ENCODE peak calls at places on chromosomes 5 and 9, in ten cellular contexts. One of them, this sample, is unnamed.

GRCh38 chr5:135205616-135206349 is 171.8 kb upstream of the PITX1 start:
- DNase-seq in left ventricle myocardium inferior: no peak
- DNase-seq in brain microvascular endothelial cell: no peak
- DNase-seq in lower lobe of right lung: no peak
- DNase-seq in mesendoderm: no peak
- DNase-seq in SJSA1: no peak
- DNase-seq in effector memory CD4-positive, alpha-beta T cell: no peak
- DNase-seq in cardiac muscle cell: no peak
- DNase-seq in adrenal gland: no peak
- DNase-seq in CD4-positive, alpha-beta T cell: no peak
- DNase-seq in this sample: peak

GRCh38 chr5:113608113-113608551 is 94.6 kb downstream of the YTHDC2 start:
- DNase-seq in left ventricle myocardium inferior: no peak
- DNase-seq in brain microvascular endothelial cell: no peak
- DNase-seq in lower lobe of right lung: no peak
- DNase-seq in mesendoderm: no peak
- DNase-seq in SJSA1: peak
- DNase-seq in effector memory CD4-positive, alpha-beta T cell: no peak
- DNase-seq in cardiac muscle cell: no peak
- DNase-seq in adrenal gland: no peak
- DNase-seq in CD4-positive, alpha-beta T cell: no peak
- DNase-seq in this sample: peak

GRCh38 chr5:96870094-96871021 is 5.9 kb upstream of the ERAP2 start:
- DNase-seq in left ventricle myocardium inferior: no peak
- DNase-seq in brain microvascular endothelial cell: no peak
- DNase-seq in lower lobe of right lung: no peak
- DNase-seq in mesendoderm: no peak
- DNase-seq in SJSA1: no peak
- DNase-seq in effector memory CD4-positive, alpha-beta T cell: no peak
- DNase-seq in cardiac muscle cell: no peak
- DNase-seq in adrenal gland: no peak
- DNase-seq in CD4-positive, alpha-beta T cell: no peak
- DNase-seq in this sample: peak

GRCh38 chr9:33210006-33210715 is 29.8 kb upstream of the SPINK4 start:
- DNase-seq in left ventricle myocardium inferior: no peak
- DNase-seq in brain microvascular endothelial cell: no peak
- DNase-seq in lower lobe of right lung: no peak
- DNase-seq in mesendoderm: no peak
- DNase-seq in SJSA1: no peak
- DNase-seq in effector memory CD4-positive, alpha-beta T cell: no peak
- DNase-seq in cardiac muscle cell: no peak
- DNase-seq in adrenal gland: no peak
- DNase-seq in CD4-positive, alpha-beta T cell: no peak
- DNase-seq in this sample: no peak

GRCh38 chr5:126460459-126460858 is 37.2 kb downstream of the GRAMD2B start:
- DNase-seq in left ventricle myocardium inferior: no peak
- DNase-seq in brain microvascular endothelial cell: no peak
- DNase-seq in lower lobe of right lung: no peak
- DNase-seq in mesendoderm: no peak
- DNase-seq in SJSA1: no peak
- DNase-seq in effector memory CD4-positive, alpha-beta T cell: no peak
- DNase-seq in cardiac muscle cell: no peak
- DNase-seq in adrenal gland: no peak
- DNase-seq in CD4-positive, alpha-beta T cell: no peak
- DNase-seq in this sample: no peak

GRCh38 chr5:167850901-167851300 is 440.5 kb upstream of the WWC1 start:
- DNase-seq in left ventricle myocardium inferior: no peak
- DNase-seq in brain microvascular endothelial cell: peak
- DNase-seq in lower lobe of right lung: no peak
- DNase-seq in mesendoderm: peak
- DNase-seq in SJSA1: no peak
- DNase-seq in effector memory CD4-positive, alpha-beta T cell: no peak
- DNase-seq in cardiac muscle cell: no peak
- DNase-seq in adrenal gland: no peak
- DNase-seq in CD4-positive, alpha-beta T cell: no peak
- DNase-seq in this sample: peak

GRCh38 chr9:125476645-125477044 is 215.0 kb downstream of the GAPVD1 start:
- DNase-seq in left ventricle myocardium inferior: no peak
- DNase-seq in brain microvascular endothelial cell: no peak
- DNase-seq in lower lobe of right lung: no peak
- DNase-seq in mesendoderm: peak
- DNase-seq in SJSA1: no peak
- DNase-seq in effector memory CD4-positive, alpha-beta T cell: no peak
- DNase-seq in cardiac muscle cell: no peak
- DNase-seq in adrenal gland: no peak
- DNase-seq in CD4-positive, alpha-beta T cell: no peak
- DNase-seq in this sample: no peak

GRCh38 chr5:343461-344401 is 22.2 kb downstream of the AHRR start:
- DNase-seq in left ventricle myocardium inferior: peak
- DNase-seq in brain microvascular endothelial cell: peak
- DNase-seq in lower lobe of right lung: peak
- DNase-seq in mesendoderm: peak
- DNase-seq in SJSA1: no peak
- DNase-seq in effector memory CD4-positive, alpha-beta T cell: no peak
- DNase-seq in cardiac muscle cell: peak
- DNase-seq in adrenal gland: peak
- DNase-seq in CD4-positive, alpha-beta T cell: peak
- DNase-seq in this sample: peak

GRCh38 chr9:107905313-107906027 is 415.9 kb upstream of the KLF4 start:
- DNase-seq in left ventricle myocardium inferior: peak
- DNase-seq in brain microvascular endothelial cell: no peak
- DNase-seq in lower lobe of right lung: no peak
- DNase-seq in mesendoderm: no peak
- DNase-seq in SJSA1: no peak
- DNase-seq in effector memory CD4-positive, alpha-beta T cell: no peak
- DNase-seq in cardiac muscle cell: no peak
- DNase-seq in adrenal gland: no peak
- DNase-seq in CD4-positive, alpha-beta T cell: no peak
- DNase-seq in this sample: no peak

GRCh38 chr9:114343471-114344187 is 14.0 kb downstream of the ORM2 start:
- DNase-seq in left ventricle myocardium inferior: no peak
- DNase-seq in brain microvascular endothelial cell: no peak
- DNase-seq in lower lobe of right lung: no peak
- DNase-seq in mesendoderm: no peak
- DNase-seq in SJSA1: no peak
- DNase-seq in effector memory CD4-positive, alpha-beta T cell: no peak
- DNase-seq in cardiac muscle cell: no peak
- DNase-seq in adrenal gland: no peak
- DNase-seq in CD4-positive, alpha-beta T cell: no peak
- DNase-seq in this sample: no peak

DNA sequence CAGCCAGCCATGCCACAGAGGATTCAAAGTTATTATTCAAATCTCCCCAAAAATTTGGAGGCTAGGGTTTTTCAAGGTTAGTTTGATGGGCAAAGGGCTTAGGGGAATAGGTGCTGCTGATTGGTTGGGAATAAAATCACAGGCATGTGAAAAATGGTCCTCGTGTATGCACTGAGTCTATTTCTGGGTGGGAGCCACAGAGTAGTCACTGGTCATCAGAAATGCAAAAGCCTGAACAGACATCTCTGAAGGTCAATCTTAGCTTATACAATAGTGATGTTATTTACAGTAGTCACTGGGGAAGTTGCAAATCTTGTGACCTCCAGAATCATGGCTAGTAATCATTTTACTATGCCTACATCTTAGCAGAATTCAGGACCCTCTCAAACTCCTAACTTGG is 1.3 kb downstream of the IL33 start:
- DNase-seq in left ventricle myocardium inferior: no peak
- DNase-seq in brain microvascular endothelial cell: no peak
- DNase-seq in lower lobe of right lung: no peak
- DNase-seq in mesendoderm: no peak
- DNase-seq in SJSA1: no peak
- DNase-seq in effector memory CD4-positive, alpha-beta T cell: no peak
- DNase-seq in cardiac muscle cell: no peak
- DNase-seq in adrenal gland: no peak
- DNase-seq in CD4-positive, alpha-beta T cell: no peak
- DNase-seq in this sample: no peak
- H3K27ac ChIP-seq in left ventricle myocardium inferior: peak
- H3K27ac ChIP-seq in brain microvascular endothelial cell: no peak
- H3K27ac ChIP-seq in lower lobe of right lung: peak
- H3K27ac ChIP-seq in mesendoderm: no peak
- H3K27ac ChIP-seq in SJSA1: no peak
- H3K27ac ChIP-seq in effector memory CD4-positive, alpha-beta T cell: no peak
- H3K27ac ChIP-seq in cardiac muscle cell: no peak
- H3K27ac ChIP-seq in adrenal gland: no peak
- H3K27ac ChIP-seq in CD4-positive, alpha-beta T cell: no peak
- H3K27ac ChIP-seq in this sample: no peak

GRCh38 chr5:140347382-140347781 is 979 bp upstream of the HBEGF start:
- DNase-seq in left ventricle myocardium inferior: no peak
- DNase-seq in brain microvascular endothelial cell: no peak
- DNase-seq in lower lobe of right lung: no peak
- DNase-seq in mesendoderm: no peak
- DNase-seq in SJSA1: no peak
- DNase-seq in effector memory CD4-positive, alpha-beta T cell: no peak
- DNase-seq in cardiac muscle cell: no peak
- DNase-seq in adrenal gland: no peak
- DNase-seq in CD4-positive, alpha-beta T cell: no peak
- DNase-seq in this sample: no peak

GRCh38 chr5:140349244-140349643 is 2.8 kb upstream of the HBEGF start:
- DNase-seq in left ventricle myocardium inferior: no peak
- DNase-seq in brain microvascular endothelial cell: no peak
- DNase-seq in lower lobe of right lung: no peak
- DNase-seq in mesendoderm: no peak
- DNase-seq in SJSA1: no peak
- DNase-seq in effector memory CD4-positive, alpha-beta T cell: no peak
- DNase-seq in cardiac muscle cell: no peak
- DNase-seq in adrenal gland: no peak
- DNase-seq in CD4-positive, alpha-beta T cell: no peak
- DNase-seq in this sample: no peak

GRCh38 chr5:140345919-140346347 is 470 bp downstream of the HBEGF start:
- DNase-seq in left ventricle myocardium inferior: peak
- DNase-seq in brain microvascular endothelial cell: peak
- DNase-seq in lower lobe of right lung: peak
- DNase-seq in mesendoderm: peak
- DNase-seq in SJSA1: peak
- DNase-seq in effector memory CD4-positive, alpha-beta T cell: no peak
- DNase-seq in cardiac muscle cell: peak
- DNase-seq in adrenal gland: peak
- DNase-seq in CD4-positive, alpha-beta T cell: no peak
- DNase-seq in this sample: peak

GRCh38 chr5:140346348-140347221 is at the start of gene HBEGF:
- DNase-seq in left ventricle myocardium inferior: peak
- DNase-seq in brain microvascular endothelial cell: peak
- DNase-seq in lower lobe of right lung: peak
- DNase-seq in mesendoderm: peak
- DNase-seq in SJSA1: peak
- DNase-seq in effector memory CD4-positive, alpha-beta T cell: peak
- DNase-seq in cardiac muscle cell: peak
- DNase-seq in adrenal gland: peak
- DNase-seq in CD4-positive, alpha-beta T cell: peak
- DNase-seq in this sample: peak

DNA sequence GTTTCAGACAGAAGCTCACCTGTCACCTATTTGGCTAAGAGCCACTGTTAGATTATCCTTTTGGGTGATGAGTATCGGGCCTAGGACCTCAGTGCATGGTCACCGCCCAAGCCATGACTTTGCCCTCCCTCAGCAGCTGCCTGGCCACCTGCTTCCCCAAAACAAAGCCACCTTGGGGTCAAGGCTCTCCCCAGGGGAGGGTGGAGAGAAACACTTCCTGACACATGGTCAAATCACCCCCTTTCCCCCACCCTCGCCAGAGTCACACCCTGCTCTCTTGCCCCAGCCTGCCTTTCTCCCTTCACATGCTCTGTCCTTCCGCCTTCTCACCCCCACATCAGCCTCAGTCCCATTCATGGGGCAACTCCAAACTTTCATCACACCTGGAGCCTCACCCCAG is 1.7 kb upstream of the HBEGF start:
- DNase-seq in left ventricle myocardium inferior: no peak
- DNase-seq in brain microvascular endothelial cell: no peak
- DNase-seq in lower lobe of right lung: no peak
- DNase-seq in mesendoderm: no peak
- DNase-seq in SJSA1: no peak
- DNase-seq in effector memory CD4-positive, alpha-beta T cell: no peak
- DNase-seq in cardiac muscle cell: no peak
- DNase-seq in adrenal gland: no peak
- DNase-seq in CD4-positive, alpha-beta T cell: no peak
- DNase-seq in this sample: no peak
- H3K27ac ChIP-seq in left ventricle myocardium inferior: peak
- H3K27ac ChIP-seq in brain microvascular endothelial cell: no peak
- H3K27ac ChIP-seq in lower lobe of right lung: peak
- H3K27ac ChIP-seq in mesendoderm: no peak
- H3K27ac ChIP-seq in SJSA1: no peak
- H3K27ac ChIP-seq in effector memory CD4-positive, alpha-beta T cell: no peak
- H3K27ac ChIP-seq in cardiac muscle cell: no peak
- H3K27ac ChIP-seq in adrenal gland: no peak
- H3K27ac ChIP-seq in CD4-positive, alpha-beta T cell: no peak
- H3K27ac ChIP-seq in this sample: no peak

GRCh38 chr5:172508471-172509404 is 54.4 kb upstream of the SH3PXD2B start:
- DNase-seq in left ventricle myocardium inferior: no peak
- DNase-seq in brain microvascular endothelial cell: no peak
- DNase-seq in lower lobe of right lung: no peak
- DNase-seq in mesendoderm: no peak
- DNase-seq in SJSA1: no peak
- DNase-seq in effector memory CD4-positive, alpha-beta T cell: no peak
- DNase-seq in cardiac muscle cell: no peak
- DNase-seq in adrenal gland: no peak
- DNase-seq in CD4-positive, alpha-beta T cell: no peak
- DNase-seq in this sample: no peak
- H3K27ac ChIP-seq in left ventricle myocardium inferior: peak
- H3K27ac ChIP-seq in brain microvascular endothelial cell: no peak
- H3K27ac ChIP-seq in lower lobe of right lung: no peak
- H3K27ac ChIP-seq in mesendoderm: no peak
- H3K27ac ChIP-seq in SJSA1: no peak
- H3K27ac ChIP-seq in effector memory CD4-positive, alpha-beta T cell: no peak
- H3K27ac ChIP-seq in cardiac muscle cell: no peak
- H3K27ac ChIP-seq in adrenal gland: no peak
- H3K27ac ChIP-seq in CD4-positive, alpha-beta T cell: no peak
- H3K27ac ChIP-seq in this sample: no peak

GRCh38 chr5:14464661-14465060 is 116.9 kb upstream of the OTULINL start:
- DNase-seq in left ventricle myocardium inferior: no peak
- DNase-seq in brain microvascular endothelial cell: no peak
- DNase-seq in lower lobe of right lung: no peak
- DNase-seq in mesendoderm: peak
- DNase-seq in SJSA1: no peak
- DNase-seq in effector memory CD4-positive, alpha-beta T cell: no peak
- DNase-seq in cardiac muscle cell: no peak
- DNase-seq in adrenal gland: no peak
- DNase-seq in CD4-positive, alpha-beta T cell: no peak
- DNase-seq in this sample: no peak

GRCh38 chr5:14464101-14464500 is 117.5 kb upstream of the OTULINL start:
- DNase-seq in left ventricle myocardium inferior: no peak
- DNase-seq in brain microvascular endothelial cell: no peak
- DNase-seq in lower lobe of right lung: no peak
- DNase-seq in mesendoderm: no peak
- DNase-seq in SJSA1: no peak
- DNase-seq in effector memory CD4-positive, alpha-beta T cell: no peak
- DNase-seq in cardiac muscle cell: no peak
- DNase-seq in adrenal gland: no peak
- DNase-seq in CD4-positive, alpha-beta T cell: no peak
- DNase-seq in this sample: no peak

GRCh38 chr5:14463629-14464028 is 118.0 kb upstream of the OTULINL start:
- DNase-seq in left ventricle myocardium inferior: no peak
- DNase-seq in brain microvascular endothelial cell: no peak
- DNase-seq in lower lobe of right lung: no peak
- DNase-seq in mesendoderm: no peak
- DNase-seq in SJSA1: no peak
- DNase-seq in effector memory CD4-positive, alpha-beta T cell: no peak
- DNase-seq in cardiac muscle cell: no peak
- DNase-seq in adrenal gland: no peak
- DNase-seq in CD4-positive, alpha-beta T cell: no peak
- DNase-seq in this sample: peak

GRCh38 chr5:14460844-14461398 is 120.7 kb upstream of the OTULINL start:
- DNase-seq in left ventricle myocardium inferior: no peak
- DNase-seq in brain microvascular endothelial cell: no peak
- DNase-seq in lower lobe of right lung: no peak
- DNase-seq in mesendoderm: no peak
- DNase-seq in SJSA1: no peak
- DNase-seq in effector memory CD4-positive, alpha-beta T cell: no peak
- DNase-seq in cardiac muscle cell: no peak
- DNase-seq in adrenal gland: no peak
- DNase-seq in CD4-positive, alpha-beta T cell: no peak
- DNase-seq in this sample: no peak

GRCh38 chr5:14462681-14463080 is 118.9 kb upstream of the OTULINL start:
- DNase-seq in left ventricle myocardium inferior: no peak
- DNase-seq in brain microvascular endothelial cell: no peak
- DNase-seq in lower lobe of right lung: no peak
- DNase-seq in mesendoderm: no peak
- DNase-seq in SJSA1: no peak
- DNase-seq in effector memory CD4-positive, alpha-beta T cell: no peak
- DNase-seq in cardiac muscle cell: no peak
- DNase-seq in adrenal gland: no peak
- DNase-seq in CD4-positive, alpha-beta T cell: no peak
- DNase-seq in this sample: no peak
- H3K27ac ChIP-seq in left ventricle myocardium inferior: no peak
- H3K27ac ChIP-seq in brain microvascular endothelial cell: no peak
- H3K27ac ChIP-seq in lower lobe of right lung: no peak
- H3K27ac ChIP-seq in mesendoderm: no peak
- H3K27ac ChIP-seq in SJSA1: no peak
- H3K27ac ChIP-seq in effector memory CD4-positive, alpha-beta T cell: no peak
- H3K27ac ChIP-seq in cardiac muscle cell: no peak
- H3K27ac ChIP-seq in adrenal gland: no peak
- H3K27ac ChIP-seq in CD4-positive, alpha-beta T cell: no peak
- H3K27ac ChIP-seq in this sample: no peak

This sample was measured in astrocyte.